ENCODE peak calls at places on chromosome 22, in seven cellular contexts. T is epithelial cell of esophagus, X is GM23338, U is right lobe of liver, G is foreskin fibroblast, I is thoracic aorta, K is type B pancreatic cell. A is an unnamed sample.

GRCh38 chr22:49785841-49786451 is 41.7 kb downstream of the BRD1 start:
- DNase-seq in T (no peak), X (no peak), U (no peak), G (peak; percentile 34), I (no peak), K (no peak), A (no peak)

GRCh38 chr22:28867191-28867590 is 16.2 kb upstream of the ZNRF3 start:
- DNase-seq in T (no peak), X (no peak), U (no peak), G (no peak), I (no peak), K (no peak), A (no peak)

GRCh38 chr22:38223289-38223960 is 21.6 kb downstream of the MAFF start:
- DNase-seq in T (no peak), X (no peak), U (no peak), G (no peak), I (no peak), K (no peak), A (no peak)

GRCh38 chr22:34055525-34056200 is 135.4 kb upstream of the LARGE1 start:
- DNase-seq in T (peak; percentile 2), X (peak; percentile 86), U (no peak), G (no peak), I (no peak), K (no peak), A (no peak)

GRCh38 chr22:24184057-24184798 is 2.9 kb downstream of the SUSD2 start:
- DNase-seq in T (no peak), X (no peak), U (peak; percentile 15), G (no peak), I (no peak), K (no peak), A (no peak)

GRCh38 chr22:37749831-37750595 is 53.2 kb downstream of the TRIOBP start:
- DNase-seq in T (peak; percentile 98), X (no peak), U (no peak), G (peak; percentile 91), I (no peak), K (no peak), A (no peak)

GRCh38 chr22:49960967-49961600 is 512 bp downstream of the PIM3 start:
- DNase-seq in T (peak; percentile 81), X (peak; percentile 56), U (peak; percentile 53), G (peak; percentile 66), I (no peak), K (no peak), A (peak; percentile 21)

GRCh38 chr22:45969414-45969799 is 7.6 kb downstream of the WNT7B start:
- DNase-seq in T (peak; percentile 60), X (peak; percentile 50), U (no peak), G (no peak), I (no peak), K (no peak), A (no peak)

GRCh38 chr22:23539135-23539838 is 40.8 kb downstream of the IGLL1 start:
- DNase-seq in T (peak; percentile 75), X (peak; percentile 95), U (peak; percentile 76), G (peak; percentile 79), I (peak; percentile 40), K (no peak), A (peak; percentile 60)

GRCh38 chr22:21672107-21672629 is 6.4 kb downstream of the PPIL2 start:
- DNase-seq in T (no peak), X (no peak), U (no peak), G (no peak), I (no peak), K (no peak), A (no peak)

GRCh38 chr22:50528682-50529415 is 963 bp downstream of the TYMP start:
- DNase-seq in T (no peak), X (peak; percentile 30), U (peak; percentile 50), G (no peak), I (no peak), K (no peak), A (no peak)

GRCh38 chr22:37454857-37455686 is 27.8 kb upstream of the ELFN2 start:
- DNase-seq in T (peak; percentile 83), X (no peak), U (no peak), G (peak; percentile 83), I (no peak), K (no peak), A (no peak)

GRCh38 chr22:45882881-45883810 is 93.8 kb downstream of the WNT7B start:
- DNase-seq in T (no peak), X (no peak), U (peak; percentile 14), G (no peak), I (no peak), K (peak; percentile 65), A (no peak)

DNA sequence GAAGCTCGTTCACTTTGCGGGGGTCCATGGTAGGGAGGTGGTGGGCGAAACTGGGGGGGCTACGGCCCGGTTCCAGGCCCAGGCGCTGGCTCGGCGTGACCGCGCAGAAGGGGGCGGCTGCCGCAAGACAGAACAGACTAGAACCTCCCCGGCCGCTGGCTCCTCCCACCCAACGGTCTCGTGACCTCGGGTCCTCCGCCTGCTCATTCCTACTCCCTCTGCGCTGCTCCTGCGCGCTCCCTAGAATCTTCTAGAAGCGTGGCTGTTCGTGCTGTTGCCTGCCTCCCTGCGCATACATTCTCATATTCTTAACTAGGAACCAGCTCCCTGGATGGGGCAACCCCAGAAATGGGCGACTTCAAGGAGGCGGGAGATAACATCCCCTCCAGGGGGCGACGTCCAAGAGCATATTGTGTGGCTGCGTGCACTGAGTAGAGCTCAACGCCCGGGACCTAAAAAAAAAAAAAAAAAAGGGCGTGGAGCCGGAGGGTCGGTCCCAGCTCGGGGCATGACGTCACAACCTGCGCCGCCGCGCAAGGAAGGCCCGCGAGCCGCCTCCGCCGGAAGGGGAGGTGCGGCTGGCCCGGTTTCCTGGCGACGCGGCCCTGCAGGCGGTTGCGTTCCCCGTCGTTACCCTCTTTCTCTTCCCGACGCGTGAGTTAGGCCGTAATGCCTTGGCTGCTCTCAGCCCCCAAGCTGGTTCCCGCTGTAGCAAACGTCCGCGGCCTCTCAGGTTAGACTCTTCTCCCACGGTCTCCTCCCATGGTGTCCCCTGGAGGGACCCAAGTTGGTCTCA is at the start of the genes ST13 and XPNPEP3:
- DNase-seq in T (peak; percentile 96), X (peak; percentile 98), U (peak; percentile 98), G (peak; percentile 98), I (peak; percentile 93), K (peak; percentile 97), A (peak; percentile 85)
- TF ChIP-seq CTCF in T (peak; percentile 10), X (no peak), U (peak; percentile 9), G (no peak), I (no peak), K (peak; percentile 23), A (no peak)

DNA sequence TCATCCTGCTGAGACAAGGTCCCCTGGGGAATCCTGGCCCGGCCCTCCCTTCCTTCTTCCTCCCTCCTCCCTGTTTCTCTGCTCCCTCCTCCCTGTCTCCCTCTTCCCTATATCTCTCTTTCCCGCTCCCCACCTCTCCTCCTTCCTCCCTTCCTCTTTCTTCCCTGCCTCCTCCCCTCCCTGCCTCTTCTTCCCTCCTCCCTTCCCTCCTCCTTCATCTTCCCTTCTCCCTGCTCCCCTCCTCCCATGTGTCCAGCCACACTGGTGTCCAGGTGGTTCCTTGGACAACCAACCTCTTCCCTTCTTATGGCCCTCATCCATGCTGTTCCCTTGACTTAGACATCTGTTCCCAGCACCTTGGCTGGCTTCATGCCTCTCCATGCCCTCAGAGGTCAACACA is 258.1 kb downstream of the MN1 start:
- DNase-seq in T (no peak), X (no peak), U (no peak), G (no peak), I (no peak), K (no peak), A (no peak)
- TF ChIP-seq CTCF in T (no peak), X (no peak), U (no peak), G (no peak), I (no peak), K (no peak), A (no peak)

DNA sequence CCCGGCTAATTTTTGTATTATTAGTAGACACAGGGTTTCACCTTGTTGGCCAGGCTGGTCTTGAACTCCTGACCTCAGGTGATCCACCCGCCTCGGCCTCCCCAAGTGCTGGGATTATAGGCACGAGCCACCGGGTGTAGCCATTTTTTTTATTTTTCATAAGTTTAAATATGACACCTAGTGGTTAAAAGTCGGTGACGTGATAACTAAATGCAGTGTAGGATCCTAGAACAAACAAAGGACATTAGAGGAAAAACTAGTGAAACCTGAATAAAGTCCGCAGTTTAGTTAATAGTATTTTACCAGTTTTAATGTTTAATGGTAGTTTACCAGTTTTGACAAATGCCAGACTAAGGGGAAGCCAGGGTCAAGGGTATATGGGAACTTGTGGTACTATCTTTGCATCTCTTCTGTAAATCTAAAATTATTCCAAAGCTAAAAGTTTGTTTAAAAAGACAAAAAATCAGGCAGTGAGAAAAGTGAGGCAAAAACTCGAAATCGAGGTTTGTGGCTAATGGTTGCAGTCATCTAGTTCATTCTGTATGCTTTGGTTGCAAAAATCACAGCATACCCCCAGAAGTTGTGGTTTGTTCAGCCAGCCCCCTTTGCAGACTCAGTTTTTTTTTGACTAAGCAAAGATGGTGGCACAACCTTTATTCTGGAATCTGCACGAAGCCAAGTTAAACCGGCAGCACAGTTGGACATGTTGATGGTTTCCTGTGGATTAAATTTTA is 29.6 kb downstream of the TOM1 start:
- DNase-seq in T (no peak), X (no peak), U (no peak), G (no peak), I (no peak), K (no peak), A (no peak)
- TF ChIP-seq CTCF in T (peak; percentile 1), X (no peak), U (peak; percentile 15), G (no peak), I (no peak), K (peak; percentile 13), A (no peak)

DNA sequence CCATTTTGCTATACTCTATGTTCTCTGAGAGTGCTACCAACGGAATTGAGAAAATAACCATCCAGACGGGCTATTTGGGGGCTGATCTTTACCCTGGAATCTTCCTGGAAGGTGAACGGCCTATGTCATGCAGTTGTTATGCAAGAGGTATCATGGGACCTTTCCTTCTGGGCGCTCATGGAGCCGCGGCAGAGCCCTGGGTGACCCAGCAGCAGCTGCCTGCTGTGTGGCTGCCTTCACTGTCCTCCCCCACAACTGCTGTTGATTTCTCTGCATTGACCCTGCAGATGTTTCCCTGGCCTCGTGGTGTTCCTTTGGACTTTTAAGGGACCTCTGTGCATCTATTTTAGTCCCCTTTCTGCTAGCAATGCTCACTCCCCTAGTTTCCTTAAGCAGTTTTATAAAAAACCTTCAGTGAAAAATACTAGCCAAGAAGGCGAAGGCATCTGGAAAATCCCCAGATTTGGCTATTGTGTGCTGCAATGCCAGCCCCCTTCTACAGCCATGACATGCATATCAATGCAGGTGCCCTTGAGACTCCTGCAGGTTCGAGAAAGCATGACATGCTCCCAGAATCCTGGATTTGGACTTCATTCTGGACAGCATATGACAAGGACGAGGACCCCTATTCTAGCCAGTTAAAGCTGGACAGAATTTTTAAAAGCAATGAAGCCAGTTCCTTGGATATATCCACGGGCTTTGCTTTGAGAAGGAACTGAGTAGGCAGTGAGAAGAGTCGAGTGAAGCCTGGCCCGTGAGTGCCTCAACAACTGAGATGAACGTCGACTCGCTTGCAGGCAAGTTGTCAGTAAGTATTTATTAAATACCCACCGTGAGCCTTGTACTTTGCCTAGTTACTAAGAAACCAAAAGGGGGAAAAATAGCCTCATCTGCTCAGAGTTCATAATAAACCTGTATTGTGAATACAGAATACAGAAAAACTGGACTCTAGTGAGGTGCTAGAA is at the start of gene SLC25A18:
- DNase-seq in T (no peak), X (peak; percentile 84), U (peak; percentile 71), G (peak; percentile 31), I (no peak), K (no peak), A (no peak)
- TF ChIP-seq CTCF in T (no peak), X (peak; percentile 47), U (no peak), G (no peak), I (peak; percentile 17), K (peak; percentile 62), A (no peak)